ENCODE peak calls at places on chromosomes 1 and 21, in seven cellular contexts. B is tibial nerve; Y is fibroblast of lung; A is dorsolateral prefrontal cortex; P is spleen; M is CD8-positive, alpha-beta T cell; G is left ventricle myocardium inferior. E is an unnamed sample.

GRCh38 chr1:169163059-169163458 is 56.6 kb downstream of the ATP1B1 start:
- DNase-seq in B (no peak), Y (peak), A (peak), P (no peak), M (no peak), G (no peak), E (no peak)

GRCh38 chr1:235979716-235980338 is 85.1 kb downstream of the NID1 start:
- DNase-seq in B (no peak), Y (no peak), A (no peak), P (no peak), M (no peak), G (no peak), E (no peak)

GRCh38 chr1:1183221-1183747 is 9.6 kb downstream of the TTLL10 start:
- DNase-seq in B (no peak), Y (no peak), A (no peak), P (peak), M (peak), G (peak), E (no peak)

GRCh38 chr1:180150982-180151381 is 3.7 kb upstream of the QSOX1 start:
- DNase-seq in B (no peak), Y (no peak), A (no peak), P (no peak), M (no peak), G (no peak), E (no peak)

GRCh38 chr1:94355485-94355980 is 62.7 kb upstream of the ABCD3 start:
- DNase-seq in B (no peak), Y (no peak), A (no peak), P (no peak), M (no peak), G (no peak), E (no peak)

GRCh38 chr1:44237721-44238457 is 24.6 kb downstream of the DMAP1 start:
- DNase-seq in B (no peak), Y (peak), A (no peak), P (peak), M (peak), G (no peak), E (no peak)

GRCh38 chr1:185813401-185813979 is 79.3 kb downstream of the HMCN1 start:
- DNase-seq in B (no peak), Y (peak), A (no peak), P (no peak), M (no peak), G (no peak), E (no peak)

GRCh38 chr1:22808186-22808845 is 97.7 kb downstream of the EPHB2 start:
- DNase-seq in B (no peak), Y (peak), A (no peak), P (no peak), M (no peak), G (no peak), E (no peak)

GRCh38 chr1:179264506-179264905 is 29.1 kb upstream of the SOAT1 start:
- DNase-seq in B (no peak), Y (peak), A (no peak), P (no peak), M (no peak), G (no peak), E (no peak)

GRCh38 chr1:245113649-245114048 is 41.1 kb upstream of the KIF26B start:
- DNase-seq in B (no peak), Y (no peak), A (no peak), P (no peak), M (no peak), G (no peak), E (no peak)

GRCh38 chr21:45303751-45304150 is 16.1 kb upstream of the POFUT2 start:
- DNase-seq in B (no peak), Y (no peak), A (no peak), P (peak), M (no peak), G (peak), E (no peak)

GRCh38 chr21:46323227-46323709 is 402 bp downstream of the C21orf58 start:
- DNase-seq in B (no peak), Y (peak), A (no peak), P (no peak), M (no peak), G (no peak), E (no peak)

GRCh38 chr1:24325587-24326449 is 6.7 kb downstream of the GRHL3 start:
- DNase-seq in B (no peak), Y (no peak), A (no peak), P (no peak), M (no peak), G (no peak), E (no peak)

GRCh38 chr1:87933171-87933570 is 604.5 kb downstream of the LMO4 start:
- DNase-seq in B (no peak), Y (no peak), A (no peak), P (no peak), M (no peak), G (no peak), E (no peak)

GRCh38 chr1:11802616-11802972 is 3.2 kb downstream of the MTHFR start:
- DNase-seq in B (no peak), Y (no peak), A (no peak), P (peak), M (no peak), G (no peak), E (no peak)

GRCh38 chr1:82597620-82598019 is 796.9 kb downstream of the ADGRL2 start:
- DNase-seq in B (no peak), Y (peak), A (no peak), P (no peak), M (no peak), G (no peak), E (no peak)

GRCh38 chr1:99943238-99943794 is 26.5 kb upstream of the SLC35A3 start:
- DNase-seq in B (no peak), Y (peak), A (no peak), P (no peak), M (no peak), G (no peak), E (no peak)

GRCh38 chr21:35211767-35212166 is 162.7 kb upstream of the RUNX1 start:
- DNase-seq in B (no peak), Y (peak), A (no peak), P (no peak), M (no peak), G (no peak), E (no peak)

GRCh38 chr1:50251592-50252165 is 143.0 kb downstream of the ELAVL4 start:
- DNase-seq in B (no peak), Y (no peak), A (peak), P (peak), M (no peak), G (no peak), E (no peak)

GRCh38 chr1:44616991-44617702 is 57.1 kb downstream of the TMEM53 start:
- DNase-seq in B (no peak), Y (peak), A (no peak), P (peak), M (no peak), G (no peak), E (no peak)

GRCh38 chr1:66489146-66489545 is 44.8 kb upstream of the SGIP1 start:
- DNase-seq in B (no peak), Y (peak), A (no peak), P (no peak), M (no peak), G (no peak), E (no peak)

GRCh38 chr1:213089924-213090677 is 39.1 kb downstream of the RPS6KC1 start:
- DNase-seq in B (no peak), Y (no peak), A (no peak), P (no peak), M (no peak), G (no peak), E (no peak)

GRCh38 chr1:8815582-8816285 is 1.7 kb downstream of the RERE start:
- DNase-seq in B (no peak), Y (peak), A (peak), P (no peak), M (no peak), G (no peak), E (no peak)

GRCh38 chr21:27202301-27202700 is 235.4 kb upstream of the ADAMTS5 start:
- DNase-seq in B (no peak), Y (no peak), A (no peak), P (no peak), M (no peak), G (no peak), E (no peak)

GRCh38 chr1:53572061-53572801 is 113.0 kb downstream of the DMRTB1 start:
- DNase-seq in B (no peak), Y (peak), A (peak), P (peak), M (no peak), G (no peak), E (no peak)

GRCh38 chr1:150152772-150153461 is 3.2 kb downstream of the PLEKHO1 start:
- DNase-seq in B (no peak), Y (peak), A (no peak), P (no peak), M (no peak), G (no peak), E (no peak)

GRCh38 chr21:38494688-38495087 is 3.6 kb downstream of the ERG start:
- DNase-seq in B (no peak), Y (peak), A (no peak), P (peak), M (no peak), G (no peak), E (no peak)

GRCh38 chr1:30416221-30416820 is 307.1 kb downstream of the MATN1 start:
- DNase-seq in B (no peak), Y (no peak), A (no peak), P (no peak), M (no peak), G (no peak), E (no peak)

GRCh38 chr1:54282101-54282847 is 82.3 kb downstream of the MRPL37 start:
- DNase-seq in B (no peak), Y (no peak), A (no peak), P (no peak), M (no peak), G (no peak), E (no peak)

DNA sequence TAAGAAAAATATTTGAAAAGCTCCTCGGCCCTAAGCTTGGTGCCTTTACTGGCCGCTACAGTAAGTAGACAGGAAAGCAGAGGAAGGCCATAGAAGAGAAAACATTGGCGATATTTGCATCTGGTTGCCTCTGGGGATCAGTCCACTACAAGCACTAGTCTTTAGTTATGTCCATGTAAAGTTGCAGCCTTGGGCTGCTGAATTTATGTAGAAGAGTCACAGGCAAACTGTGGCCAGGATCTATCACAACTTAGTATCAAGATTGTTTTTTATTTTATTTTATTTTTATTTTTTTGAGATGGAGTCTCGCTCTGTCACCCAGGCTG is 228.7 kb upstream of the CAMK1G start:
- DNase-seq in B (no peak), Y (no peak), A (no peak), P (no peak), M (no peak), G (no peak), E (no peak)
- H3K27ac ChIP-seq in B (no peak), Y (no peak), A (no peak), P (no peak), M (no peak), G (no peak), E (no peak)

GRCh38 chr1:202329891-202330290 is 11.8 kb downstream of the UBE2T start:
- DNase-seq in B (no peak), Y (no peak), A (no peak), P (no peak), M (no peak), G (no peak), E (no peak)
- TF ChIP-seq CTCF in B (no peak), Y (no peak), A (no peak), P (no peak), M (no peak), G (peak), E (no peak)

DNA sequence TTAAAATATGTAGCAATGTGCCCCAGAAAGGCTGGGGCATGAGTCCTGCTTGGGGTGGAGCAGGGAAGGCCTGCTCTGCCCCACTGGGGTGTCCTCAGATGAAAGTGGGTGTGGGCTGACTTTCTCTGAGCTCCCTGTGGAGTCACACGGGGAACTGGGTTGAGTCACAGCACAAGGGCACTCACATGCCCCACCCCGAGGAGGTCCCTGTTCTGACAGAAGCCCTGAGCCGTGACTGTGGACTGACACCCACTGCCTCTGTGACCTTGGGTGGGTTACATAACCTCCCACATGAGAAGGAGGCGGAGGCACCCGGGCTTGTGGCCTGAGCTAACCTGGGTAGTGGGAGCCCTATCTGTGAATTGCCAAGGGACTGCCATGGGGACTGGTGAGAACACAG is 52.5 kb upstream of the TINAGL1 start:
- DNase-seq in B (no peak), Y (no peak), A (no peak), P (no peak), M (no peak), G (peak), E (no peak)
- H3K27ac ChIP-seq in B (peak), Y (no peak), A (no peak), P (peak), M (no peak), G (no peak), E (no peak)

DNA sequence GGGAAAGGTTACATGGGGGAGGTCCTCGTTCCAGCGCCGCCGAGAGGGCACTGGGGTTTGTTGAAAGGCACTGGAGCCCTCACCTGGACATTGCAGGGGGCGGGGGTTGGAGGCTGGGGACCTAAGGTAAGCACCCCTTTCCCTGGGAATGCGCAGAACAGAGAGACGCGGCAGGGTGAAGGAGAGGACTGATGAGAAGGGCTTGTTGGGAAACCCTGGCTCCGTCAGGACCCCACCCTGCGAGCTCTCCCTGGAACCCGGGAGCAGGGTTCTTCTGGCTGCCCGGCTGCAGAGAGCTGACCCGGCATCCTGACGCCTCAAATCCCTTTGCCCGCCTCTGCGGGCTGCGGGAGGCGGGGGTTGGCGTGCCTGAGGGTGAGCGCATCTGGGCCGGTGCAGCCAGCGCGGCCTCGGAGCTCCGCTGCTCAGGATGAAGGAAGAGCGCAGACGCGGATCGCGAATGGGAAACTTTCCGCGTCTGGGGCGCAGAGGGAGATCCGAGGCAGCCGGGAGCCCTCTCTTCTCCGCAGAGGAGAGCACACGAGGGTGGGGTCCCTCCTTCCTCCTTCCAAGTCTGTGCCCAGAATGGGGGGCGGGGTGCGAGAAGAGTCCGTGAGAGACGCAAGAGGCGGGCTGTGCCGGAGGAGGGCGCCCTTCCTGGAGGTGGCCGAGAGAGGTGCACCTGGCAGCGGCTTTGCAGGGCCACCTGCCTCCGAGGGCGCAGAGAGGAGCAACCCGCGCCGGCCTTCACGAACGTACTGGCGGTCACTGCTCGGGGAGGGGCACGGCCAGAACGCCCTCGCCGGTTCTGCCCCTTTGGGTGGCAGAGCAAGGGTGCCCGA is 2.4 kb downstream of the IGSF21 start:
- DNase-seq in B (peak), Y (peak), A (peak), P (peak), M (no peak), G (peak), E (no peak)
- TF ChIP-seq CTCF in B (no peak), Y (no peak), A (peak), P (no peak), M (no peak), G (peak), E (no peak)